ENCODE peak calls at places on chromosome 19, in five cellular contexts. W is stimulated activated CD4-positive, alpha-beta T cell treated with anti-CD3 and anti-CD28 coated beads, Interleukin-4, amount 100 ng/mL, for 48 hours; O is M059J; A is stimulated activated naive CD8-positive, alpha-beta T cell treated with anti-CD3 and anti-CD28 coated beads, Interleukin-15, amount 100 ng/mL, for 72 hours; Z is Karpas-422. K is an unnamed sample.

GRCh38 chr19:19711306-19711933 is 21.5 kb downstream of the ZNF14 start:
- DNase-seq in W (no peak), O (no peak), A (no peak), Z (peak), K (no peak)

GRCh38 chr19:13985771-13986347 is 20.3 kb downstream of the RFX1 start:
- DNase-seq in W (no peak), O (no peak), A (no peak), Z (peak), K (no peak)

GRCh38 chr19:3434630-3435553 is 45.4 kb downstream of the SMIM24 start:
- DNase-seq in W (peak), O (no peak), A (peak), Z (peak), K (peak)

GRCh38 chr19:49415810-49416200 is 7.4 kb downstream of the PTH2 start:
- DNase-seq in W (no peak), O (no peak), A (no peak), Z (peak), K (no peak)

GRCh38 chr19:10617409-10618121 is 7.8 kb upstream of the SLC44A2 start:
- DNase-seq in W (no peak), O (peak), A (no peak), Z (no peak), K (no peak)

GRCh38 chr19:1079566-1080111 is 12.7 kb downstream of the ARHGAP45 start:
- DNase-seq in W (peak), O (no peak), A (peak), Z (no peak), K (no peak)

GRCh38 chr19:23771761-23772667 is 13.3 kb upstream of the ZNF681 start:
- DNase-seq in W (no peak), O (peak), A (no peak), Z (no peak), K (no peak)

GRCh38 chr19:49637865-49638350 is 2.0 kb downstream of the RRAS start:
- DNase-seq in W (no peak), O (peak), A (no peak), Z (no peak), K (peak)

GRCh38 chr19:2820112-2820702 is 539 bp downstream of the ZNF554 start:
- DNase-seq in W (no peak), O (peak), A (no peak), Z (peak), K (no peak)

K was measured in dermis microvascular lymphatic vessel endothelial cell.